ENCODE peak calls at places on chromosomes 3 and 15, in nine cellular contexts. X, W, P, N, L, H, O, Q and F are unnamed samples.

GRCh38 chr3:64462203-64463120 is 225.3 kb downstream of the ADAMTS9 start:
- DNase-seq in H (no peak), L (no peak), O (no peak), W (no peak), Q (peak), N (no peak), P (peak), X (no peak), F (peak)

GRCh38 chr3:197501496-197501878 is 54.3 kb downstream of the BDH1 start:
- DNase-seq in N (no peak), W (no peak), Q (no peak), O (no peak), X (no peak), P (no peak), H (no peak), L (no peak), F (no peak)

GRCh38 chr3:54086639-54087405 is 35.5 kb upstream of the CACNA2D3 start:
- DNase-seq in H (no peak), P (no peak), L (no peak), Q (no peak), W (no peak), O (no peak), X (no peak), N (no peak), F (no peak)

GRCh38 chr3:69972672-69973071 is 26.9 kb upstream of the SAMMSON start:
- DNase-seq in L (no peak), O (no peak), X (no peak), Q (no peak), N (no peak), P (no peak), W (no peak), H (no peak), F (no peak)

GRCh38 chr15:69305204-69305931 is 6.7 kb downstream of the PAQR5 start:
- DNase-seq in P (peak), H (no peak), O (no peak), N (no peak), L (no peak), Q (no peak), X (no peak), W (peak), F (peak)

GRCh38 chr15:61319892-61320291 is 90.8 kb upstream of the RORA start:
- DNase-seq in X (no peak), N (no peak), Q (no peak), L (no peak), P (no peak), O (no peak), H (no peak), W (no peak), F (no peak)

GRCh38 chr15:51077565-51078153 is 17.0 kb downstream of the TNFAIP8L3 start:
- DNase-seq in Q (peak), N (peak), P (peak), L (peak), W (peak), O (no peak), X (peak), H (peak), F (no peak)

GRCh38 chr15:63218114-63218808 is 28.9 kb downstream of the RAB8B start:
- DNase-seq in N (no peak), L (no peak), Q (no peak), O (no peak), H (no peak), W (no peak), P (peak), X (no peak), F (no peak)

GRCh38 chr3:186609247-186609868 is 3.5 kb upstream of the AHSG start:
- DNase-seq in O (no peak), X (no peak), Q (no peak), N (no peak), P (peak), H (no peak), L (no peak), W (no peak), F (no peak)

GRCh38 chr15:99955181-99955525 is 221.9 kb upstream of the LYSMD4 start:
- DNase-seq in N (no peak), P (no peak), Q (peak), H (peak), W (peak), X (no peak), L (no peak), O (no peak), F (no peak)

GRCh38 chr3:9855594-9855993 is 11.8 kb upstream of the RPUSD3 start:
- DNase-seq in X (no peak), Q (no peak), W (no peak), L (no peak), O (no peak), P (no peak), H (no peak), N (no peak), F (no peak)

GRCh38 chr3:11570251-11570650 is 73.5 kb downstream of the VGLL4 start:
- DNase-seq in W (peak), Q (no peak), L (no peak), X (no peak), P (no peak), N (peak), O (no peak), H (no peak), F (no peak)

GRCh38 chr3:132660056-132660744 is at the start of gene UBA5:
- DNase-seq in W (peak), L (peak), X (peak), Q (peak), P (peak), H (peak), N (peak), O (peak), F (no peak)

GRCh38 chr3:57856675-57857074 is 100.6 kb downstream of the SLMAP start:
- DNase-seq in X (no peak), P (no peak), N (no peak), H (no peak), L (no peak), Q (no peak), W (no peak), O (no peak), F (no peak)

GRCh38 chr3:107861904-107862303 is 228.9 kb downstream of the CD47 start:
- DNase-seq in W (no peak), N (no peak), Q (no peak), H (no peak), L (no peak), X (no peak), O (no peak), P (no peak), F (no peak)

GRCh38 chr3:64974401-64974800 is 286.6 kb upstream of the ADAMTS9 start:
- DNase-seq in W (no peak), X (no peak), H (no peak), P (no peak), O (no peak), N (no peak), Q (no peak), L (no peak), F (no peak)

GRCh38 chr15:62591842-62592838 is 427.1 kb upstream of the C2CD4B start:
- DNase-seq in H (no peak), L (no peak), X (no peak), Q (no peak), O (no peak), W (no peak), P (peak), N (no peak), F (no peak)

GRCh38 chr3:124108446-124108845 is 116.5 kb upstream of the ROPN1 start:
- DNase-seq in O (no peak), Q (no peak), N (no peak), L (no peak), W (no peak), P (no peak), X (no peak), H (no peak), F (no peak)

GRCh38 chr15:22949074-22949547 is 31.1 kb downstream of the CYFIP1 start:
- DNase-seq in P (peak), Q (peak), W (peak), O (no peak), L (peak), H (peak), X (peak), N (peak), F (no peak)

GRCh38 chr15:90300988-90301715 is 35.7 kb downstream of the NGRN start:
- DNase-seq in L (peak), H (peak), O (peak), N (peak), W (peak), P (peak), Q (peak), X (peak), F (no peak)

GRCh38 chr3:51704511-51704950 is 2.3 kb upstream of the GRM2 start:
- DNase-seq in W (peak), N (no peak), H (peak), L (no peak), O (no peak), P (no peak), Q (no peak), X (no peak), F (no peak)

GRCh38 chr15:101532865-101533264 is 43.4 kb upstream of the PCSK6 start:
- DNase-seq in N (no peak), P (no peak), X (no peak), O (no peak), H (no peak), W (no peak), L (no peak), Q (no peak), F (no peak)

GRCh38 chr15:99424978-99425665 is 140.7 kb upstream of the MEF2A start:
- DNase-seq in P (peak), L (no peak), X (peak), N (peak), Q (no peak), O (peak), W (peak), H (peak), F (peak)

GRCh38 chr3:56836276-56837163 is 34.8 kb upstream of the ARHGEF3 start:
- DNase-seq in L (no peak), N (no peak), Q (no peak), O (no peak), P (no peak), H (no peak), X (no peak), W (no peak), F (no peak)

GRCh38 chr3:117355566-117355965 is 646.0 kb downstream of the TUSC7 start:
- DNase-seq in H (no peak), P (no peak), N (no peak), W (peak), O (no peak), L (peak), X (no peak), Q (peak), F (no peak)

GRCh38 chr3:32421991-32422859 is 30.6 kb downstream of the CMTM7 start:
- DNase-seq in O (no peak), Q (no peak), N (peak), P (peak), W (peak), L (no peak), X (peak), H (peak), F (peak)

GRCh38 chr15:41955100-41955499 is 17.3 kb downstream of the EHD4 start:
- DNase-seq in Q (peak), L (no peak), N (no peak), O (no peak), H (no peak), W (no peak), P (no peak), X (no peak), F (no peak)
- H3K4me3 ChIP-seq in Q (no peak), L (no peak), N (no peak), O (no peak), H (no peak), W (no peak), P (no peak), X (no peak), F (no peak)

DNA sequence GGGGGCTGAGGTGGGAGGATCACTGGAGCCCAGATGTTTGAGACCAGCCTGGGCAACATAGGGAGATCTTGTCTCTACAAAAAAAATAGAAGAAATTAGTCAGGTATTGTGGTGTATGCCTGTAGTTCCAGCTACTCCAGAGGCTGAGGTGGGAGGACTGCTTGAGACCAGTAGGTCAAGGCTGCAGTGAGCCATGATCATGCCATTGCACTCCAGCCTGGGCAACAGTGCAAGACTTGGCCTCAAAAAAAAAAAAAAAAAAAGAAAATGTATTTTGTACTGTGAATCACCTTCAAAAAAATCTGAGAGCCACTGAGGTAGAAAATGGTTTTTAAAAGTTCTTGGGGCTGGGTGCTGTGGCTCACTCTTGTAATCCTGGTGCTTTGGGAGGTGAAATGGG is 4.6 kb downstream of the SNX4 start:
- DNase-seq in W (peak), O (no peak), Q (no peak), P (no peak), H (no peak), L (no peak), N (no peak), X (no peak), F (no peak)
- H3K4me3 ChIP-seq in W (no peak), O (no peak), Q (no peak), P (no peak), H (no peak), L (no peak), N (no peak), X (no peak), F (no peak)

GRCh38 chr3:67048716-67049076 is 50.6 kb downstream of the KBTBD8 start:
- DNase-seq in N (no peak), O (no peak), L (no peak), W (no peak), H (no peak), Q (no peak), X (no peak), P (no peak), F (no peak)

GRCh38 chr3:67048067-67048715 is 50.1 kb downstream of the KBTBD8 start:
- DNase-seq in H (no peak), L (no peak), Q (no peak), P (no peak), O (no peak), W (no peak), N (no peak), X (no peak), F (no peak)

GRCh38 chr3:67045711-67046465 is 47.8 kb downstream of the KBTBD8 start:
- DNase-seq in L (no peak), O (no peak), H (no peak), W (no peak), N (no peak), P (no peak), X (no peak), Q (no peak), F (no peak)

GRCh38 chr3:67044295-67044694 is 46.2 kb downstream of the KBTBD8 start:
- DNase-seq in H (no peak), L (no peak), O (no peak), W (no peak), P (no peak), N (no peak), Q (no peak), X (no peak), F (no peak)

DNA sequence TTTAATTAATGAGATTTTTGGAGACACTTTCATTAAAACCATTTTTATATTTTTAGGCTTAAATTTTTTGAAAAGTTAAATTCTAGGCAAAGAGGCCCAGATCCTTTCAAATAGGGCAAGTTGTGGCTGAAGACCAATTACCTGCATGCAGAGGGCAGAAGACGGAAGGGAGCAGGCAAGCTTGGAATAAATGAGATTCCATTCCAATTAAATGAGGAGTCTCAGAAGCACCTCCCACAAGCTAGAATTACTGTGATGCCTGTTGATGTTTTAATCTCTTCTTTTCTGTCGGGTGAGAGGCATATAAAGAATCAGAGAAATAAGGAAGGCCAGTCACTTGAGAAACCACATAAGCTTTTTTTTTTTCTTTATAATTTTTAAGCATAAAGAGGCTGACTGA is 46.8 kb downstream of the KBTBD8 start:
- DNase-seq in H (no peak), P (no peak), W (no peak), L (peak), O (no peak), N (no peak), Q (no peak), X (no peak), F (no peak)
- H3K4me3 ChIP-seq in H (no peak), P (no peak), W (no peak), L (no peak), O (no peak), N (no peak), Q (no peak), X (no peak), F (no peak)

DNA sequence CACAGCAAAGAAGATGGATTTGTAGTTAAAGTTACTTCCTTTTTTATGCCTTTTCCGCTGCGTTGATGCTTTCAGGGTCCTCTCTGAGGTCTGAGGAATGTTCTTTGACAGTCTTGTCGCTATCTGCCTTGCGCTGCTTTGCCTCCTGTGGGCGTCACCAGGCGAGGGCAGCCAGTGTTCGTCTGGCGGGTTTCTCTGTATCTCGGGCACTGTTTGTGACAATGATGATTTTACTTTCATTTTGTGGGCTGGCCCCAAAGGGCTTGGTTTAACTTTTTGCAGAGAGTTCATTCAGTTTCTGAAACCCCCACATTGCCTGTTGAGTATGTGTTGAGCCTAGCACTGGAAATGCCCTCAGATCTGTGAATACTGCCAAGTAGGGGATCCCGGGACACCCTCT is 24.6 kb upstream of the SACM1L start:
- DNase-seq in O (peak), H (peak), P (no peak), Q (no peak), L (no peak), X (no peak), W (peak), N (peak), F (no peak)
- H3K4me3 ChIP-seq in O (no peak), H (peak), P (peak), Q (no peak), L (no peak), X (peak), W (no peak), N (peak), F (no peak)

DNA sequence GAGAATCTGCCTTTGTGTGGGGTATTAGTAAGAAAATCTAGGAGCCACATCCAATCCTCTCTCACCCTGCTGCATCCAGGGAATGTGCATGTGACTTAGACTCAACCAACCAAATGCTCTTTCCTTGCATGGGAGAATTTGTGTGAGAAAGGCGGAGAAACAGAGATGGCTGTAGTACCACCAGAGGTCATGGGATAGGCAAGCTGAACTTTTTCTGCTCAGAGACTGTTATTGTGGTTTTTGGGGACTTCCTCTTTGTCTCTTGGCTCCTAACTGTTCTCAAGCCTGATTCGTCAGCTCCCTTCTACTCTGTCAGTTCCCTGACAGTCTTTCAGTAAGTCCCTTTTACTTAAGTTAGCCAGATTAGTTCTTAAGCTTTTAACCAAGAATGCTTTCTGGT is 2.6 kb upstream of the ZSCAN2 start:
- DNase-seq in H (no peak), L (peak), O (peak), X (peak), Q (peak), W (no peak), N (no peak), P (peak), F (no peak)
- H3K4me3 ChIP-seq in H (peak), L (no peak), O (no peak), X (no peak), Q (no peak), W (no peak), N (no peak), P (no peak), F (no peak)

DNA sequence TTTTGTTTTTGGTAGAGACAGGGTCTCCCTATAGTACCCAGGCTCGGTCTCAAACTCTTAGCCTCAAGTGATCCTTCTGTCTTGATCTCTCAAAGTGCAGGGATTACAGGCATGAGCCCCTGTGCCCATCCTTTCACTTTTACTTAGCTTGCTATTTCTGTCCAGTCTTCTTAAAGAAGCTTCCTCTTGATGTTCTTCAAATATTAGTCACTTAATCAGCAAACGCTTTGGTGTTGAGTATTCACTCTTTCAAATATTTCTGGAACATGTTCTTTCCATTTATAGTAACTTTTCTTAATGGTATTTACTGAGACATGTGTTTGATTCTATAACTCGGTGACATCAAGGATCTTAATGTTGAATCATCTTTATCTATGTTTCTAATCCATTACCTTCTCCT is 122.1 kb downstream of the CNTN6 start:
- DNase-seq in Q (no peak), O (no peak), P (peak), L (no peak), H (no peak), X (no peak), N (no peak), W (no peak), F (no peak)
- H3K4me3 ChIP-seq in Q (no peak), O (no peak), P (no peak), L (no peak), H (no peak), X (no peak), N (no peak), W (no peak), F (no peak)